ENCODE peak calls at places on chromosomes 5 and 9, in seven cellular contexts. B, E, R, M, O, N and D are unnamed samples.

GRCh38 chr9:121634800-121635261 is 16.6 kb upstream of the DAB2IP start:
- DNase-seq in E (no peak), B (no peak), R (no peak), O (no peak), M (peak; percentile 84), N (no peak), D (no peak)

GRCh38 chr5:99019812-99020697 is 91.2 kb upstream of the CHD1 start:
- DNase-seq in E (peak; percentile 49), N (no peak), B (no peak), R (peak; percentile 90), O (no peak), M (peak; percentile 12), D (no peak)

GRCh38 chr9:33289501-33289900 is 815 bp upstream of the NFX1 start:
- DNase-seq in E (no peak), M (no peak), O (no peak), B (peak; percentile 26), R (no peak), N (no peak), D (no peak)

GRCh38 chr5:174895360-174895759 is 171.0 kb downstream of the MSX2 start:
- DNase-seq in N (no peak), E (no peak), B (no peak), O (no peak), R (no peak), M (no peak), D (no peak)

GRCh38 chr9:120846906-120847305 is 4.2 kb upstream of the PSMD5 start:
- DNase-seq in B (no peak), O (no peak), E (no peak), R (no peak), N (no peak), M (no peak), D (no peak)

GRCh38 chr9:128127568-128127989 is at the start of gene PTGES2:
- DNase-seq in E (peak; percentile 59), B (peak; percentile 88), O (peak; percentile 91), M (peak; percentile 78), R (peak; percentile 81), N (peak; percentile 54), D (peak; percentile 84)

GRCh38 chr5:126449751-126450271 is 26.6 kb downstream of the GRAMD2B start:
- DNase-seq in N (peak; percentile 20), E (peak; percentile 30), O (no peak), R (peak; percentile 55), M (no peak), B (no peak), D (no peak)

GRCh38 chr5:131324311-131324710 is 60.5 kb downstream of the CDC42SE2 start:
- DNase-seq in R (no peak), B (no peak), N (no peak), E (no peak), O (no peak), M (no peak), D (peak; percentile 18)

GRCh38 chr9:128685022-128685332 is 4.0 kb upstream of the SET start:
- DNase-seq in E (no peak), N (no peak), B (peak; percentile 34), M (no peak), O (no peak), R (no peak), D (no peak)

GRCh38 chr5:2399804-2400203 is 351.7 kb downstream of the IRX2 start:
- DNase-seq in N (no peak), O (no peak), R (no peak), M (no peak), E (no peak), B (no peak), D (no peak)

GRCh38 chr5:149799119-149799623 is 69.1 kb downstream of the PPARGC1B start:
- DNase-seq in N (no peak), O (no peak), B (peak; percentile 71), E (peak; percentile 8), R (peak; percentile 85), M (no peak), D (no peak)

GRCh38 chr9:109968332-109968657 is 188.3 kb downstream of the PALM2AKAP2 start:
- DNase-seq in B (no peak), N (no peak), O (no peak), E (no peak), M (no peak), R (no peak), D (no peak)

GRCh38 chr9:81596671-81597426 is 92.5 kb downstream of the TLE1 start:
- DNase-seq in R (no peak), N (no peak), B (no peak), M (no peak), E (no peak), O (no peak), D (no peak)

GRCh38 chr9:90967171-90967570 is 165.6 kb downstream of the SYK start:
- DNase-seq in M (peak; percentile 39), E (no peak), N (no peak), B (no peak), R (no peak), O (no peak), D (no peak)

GRCh38 chr9:36450110-36450732 is 50.2 kb upstream of the RNF38 start:
- DNase-seq in N (no peak), R (peak; percentile 46), B (no peak), O (no peak), E (no peak), M (peak; percentile 33), D (peak; percentile 32)

GRCh38 chr5:174337276-174338203 is 292.0 kb downstream of the NSG2 start:
- DNase-seq in M (peak; percentile 44), B (no peak), R (no peak), E (no peak), O (no peak), N (no peak), D (no peak)

GRCh38 chr5:172792693-172793570 is 21.9 kb upstream of the DUSP1 start:
- DNase-seq in N (no peak), B (no peak), O (no peak), E (no peak), M (no peak), R (no peak), D (no peak)

GRCh38 chr5:88847410-88847809 is 35.6 kb downstream of the MEF2C start:
- DNase-seq in B (no peak), N (no peak), O (no peak), E (no peak), M (no peak), R (no peak), D (no peak)

GRCh38 chr9:93955356-93956182 is 414 bp upstream of the BARX1 start:
- DNase-seq in N (no peak), R (no peak), O (no peak), B (no peak), E (peak; percentile 50), M (peak; percentile 83), D (no peak)

GRCh38 chr5:113776832-113777525 is 263.5 kb downstream of the YTHDC2 start:
- DNase-seq in E (no peak), R (no peak), M (no peak), N (no peak), O (no peak), B (no peak), D (no peak)

GRCh38 chr5:113378960-113379541 is 55.7 kb downstream of the TSSK1B start:
- DNase-seq in R (peak; percentile 39), M (peak; percentile 74), B (peak; percentile 27), E (peak; percentile 34), O (peak; percentile 46), N (peak; percentile 4), D (peak; percentile 60)

GRCh38 chr5:72107874-72108199 is 562 bp downstream of the MAP1B start:
- DNase-seq in B (no peak), R (peak; percentile 23), M (peak; percentile 40), N (no peak), E (no peak), O (no peak), D (no peak)

GRCh38 chr5:77366717-77367500 is 125.2 kb downstream of the WDR41 start:
- DNase-seq in N (no peak), M (peak; percentile 43), R (no peak), B (no peak), E (no peak), O (no peak), D (no peak)

GRCh38 chr5:132250547-132250946 is 6.9 kb upstream of the PDLIM4 start:
- DNase-seq in B (no peak), O (peak; percentile 15), R (no peak), N (no peak), E (no peak), M (no peak), D (no peak)

GRCh38 chr9:122941560-122942234 is 877 bp downstream of the RABGAP1 start:
- DNase-seq in E (no peak), O (no peak), B (no peak), R (peak; percentile 45), N (no peak), M (peak; percentile 20), D (no peak)

GRCh38 chr5:67102708-67103107 is 93.9 kb downstream of the CD180 start:
- DNase-seq in E (no peak), R (no peak), O (no peak), M (no peak), B (no peak), N (no peak), D (no peak)